ENCODE peak calls at places on chromosomes 12 and 14, in six cellular contexts. One of them, this sample, is unnamed. For H3K4me1, the result is how much of the 10 kb centered on the place peaks cover.

GRCh38 chr12:42143401-42144173 is 1.1 kb downstream of the GXYLT1 start:
- DNase-seq in heart left ventricle: no peak
- DNase-seq in fibroblast of lung: peak
- DNase-seq in GM23248: peak
- DNase-seq in CD8-positive, alpha-beta memory T cell: no peak
- DNase-seq in stomach: no peak
- DNase-seq in this sample: no peak

GRCh38 chr12:93317227-93317626 is 60.5 kb upstream of the NUDT4 start:
- DNase-seq in heart left ventricle: no peak
- DNase-seq in fibroblast of lung: no peak
- DNase-seq in GM23248: no peak
- DNase-seq in CD8-positive, alpha-beta memory T cell: no peak
- DNase-seq in stomach: no peak
- DNase-seq in this sample: no peak

GRCh38 chr12:66072135-66072534 is 58.4 kb downstream of the LLPH start:
- DNase-seq in heart left ventricle: no peak
- DNase-seq in fibroblast of lung: no peak
- DNase-seq in GM23248: no peak
- DNase-seq in CD8-positive, alpha-beta memory T cell: no peak
- DNase-seq in stomach: no peak
- DNase-seq in this sample: no peak

GRCh38 chr12:100733817-100734593 is 60.6 kb upstream of the ANO4 start:
- DNase-seq in heart left ventricle: no peak
- DNase-seq in fibroblast of lung: peak
- DNase-seq in GM23248: peak
- DNase-seq in CD8-positive, alpha-beta memory T cell: no peak
- DNase-seq in stomach: no peak
- DNase-seq in this sample: no peak

GRCh38 chr14:39320318-39320717 is 86.6 kb downstream of the MIA2 start:
- DNase-seq in heart left ventricle: no peak
- DNase-seq in fibroblast of lung: no peak
- DNase-seq in GM23248: peak
- DNase-seq in CD8-positive, alpha-beta memory T cell: no peak
- DNase-seq in stomach: no peak
- DNase-seq in this sample: no peak

GRCh38 chr12:94427520-94428381 is 31.9 kb downstream of the CEP83 start:
- DNase-seq in heart left ventricle: peak
- DNase-seq in fibroblast of lung: peak
- DNase-seq in GM23248: peak
- DNase-seq in CD8-positive, alpha-beta memory T cell: no peak
- DNase-seq in stomach: no peak
- DNase-seq in this sample: no peak

GRCh38 chr12:56373515-56373914 is 10.9 kb upstream of the APOF start:
- DNase-seq in heart left ventricle: no peak
- DNase-seq in fibroblast of lung: no peak
- DNase-seq in GM23248: no peak
- DNase-seq in CD8-positive, alpha-beta memory T cell: no peak
- DNase-seq in stomach: no peak
- DNase-seq in this sample: no peak

GRCh38 chr12:132348176-132348575 is 18.8 kb upstream of the GALNT9 start:
- DNase-seq in heart left ventricle: no peak
- DNase-seq in fibroblast of lung: no peak
- DNase-seq in GM23248: no peak
- DNase-seq in CD8-positive, alpha-beta memory T cell: no peak
- DNase-seq in stomach: no peak
- DNase-seq in this sample: no peak

GRCh38 chr14:53195949-53196348 is 42.8 kb upstream of the DDHD1 start:
- DNase-seq in heart left ventricle: no peak
- DNase-seq in fibroblast of lung: no peak
- DNase-seq in GM23248: no peak
- DNase-seq in CD8-positive, alpha-beta memory T cell: no peak
- DNase-seq in stomach: no peak
- DNase-seq in this sample: no peak

GRCh38 chr14:53943751-53944083 is 12.9 kb downstream of the BMP4 start:
- DNase-seq in heart left ventricle: no peak
- DNase-seq in fibroblast of lung: no peak
- DNase-seq in GM23248: no peak
- DNase-seq in CD8-positive, alpha-beta memory T cell: no peak
- DNase-seq in stomach: no peak
- DNase-seq in this sample: no peak

GRCh38 chr12:66823857-66824570 is 145.1 kb upstream of the GRIP1 start:
- DNase-seq in heart left ventricle: no peak
- DNase-seq in fibroblast of lung: peak
- DNase-seq in GM23248: no peak
- DNase-seq in CD8-positive, alpha-beta memory T cell: no peak
- DNase-seq in stomach: no peak
- DNase-seq in this sample: no peak

GRCh38 chr14:94936901-94937321 is 167.0 kb upstream of the GSC start:
- DNase-seq in heart left ventricle: peak
- DNase-seq in fibroblast of lung: no peak
- DNase-seq in GM23248: no peak
- DNase-seq in CD8-positive, alpha-beta memory T cell: no peak
- DNase-seq in stomach: peak
- DNase-seq in this sample: no peak

GRCh38 chr12:105539735-105540134 is 209.2 kb downstream of the C12orf75 start:
- DNase-seq in heart left ventricle: no peak
- DNase-seq in fibroblast of lung: peak
- DNase-seq in GM23248: no peak
- DNase-seq in CD8-positive, alpha-beta memory T cell: no peak
- DNase-seq in stomach: no peak
- DNase-seq in this sample: no peak

GRCh38 chr14:71595441-71595840 is 336.8 kb upstream of the RGS6 start:
- DNase-seq in heart left ventricle: no peak
- DNase-seq in fibroblast of lung: no peak
- DNase-seq in GM23248: no peak
- DNase-seq in CD8-positive, alpha-beta memory T cell: no peak
- DNase-seq in stomach: no peak
- DNase-seq in this sample: no peak

GRCh38 chr14:71594828-71595227 is 337.4 kb upstream of the RGS6 start:
- DNase-seq in heart left ventricle: no peak
- DNase-seq in fibroblast of lung: peak
- DNase-seq in GM23248: peak
- DNase-seq in CD8-positive, alpha-beta memory T cell: no peak
- DNase-seq in stomach: no peak
- DNase-seq in this sample: peak

GRCh38 chr14:71600309-71600708 is 331.9 kb upstream of the RGS6 start:
- DNase-seq in heart left ventricle: no peak
- DNase-seq in fibroblast of lung: no peak
- DNase-seq in GM23248: no peak
- DNase-seq in CD8-positive, alpha-beta memory T cell: no peak
- DNase-seq in stomach: no peak
- DNase-seq in this sample: no peak

GRCh38 chr14:71597955-71598659 is 334.1 kb upstream of the RGS6 start:
- DNase-seq in heart left ventricle: no peak
- DNase-seq in fibroblast of lung: no peak
- DNase-seq in GM23248: no peak
- DNase-seq in CD8-positive, alpha-beta memory T cell: no peak
- DNase-seq in stomach: no peak
- DNase-seq in this sample: no peak

DNA sequence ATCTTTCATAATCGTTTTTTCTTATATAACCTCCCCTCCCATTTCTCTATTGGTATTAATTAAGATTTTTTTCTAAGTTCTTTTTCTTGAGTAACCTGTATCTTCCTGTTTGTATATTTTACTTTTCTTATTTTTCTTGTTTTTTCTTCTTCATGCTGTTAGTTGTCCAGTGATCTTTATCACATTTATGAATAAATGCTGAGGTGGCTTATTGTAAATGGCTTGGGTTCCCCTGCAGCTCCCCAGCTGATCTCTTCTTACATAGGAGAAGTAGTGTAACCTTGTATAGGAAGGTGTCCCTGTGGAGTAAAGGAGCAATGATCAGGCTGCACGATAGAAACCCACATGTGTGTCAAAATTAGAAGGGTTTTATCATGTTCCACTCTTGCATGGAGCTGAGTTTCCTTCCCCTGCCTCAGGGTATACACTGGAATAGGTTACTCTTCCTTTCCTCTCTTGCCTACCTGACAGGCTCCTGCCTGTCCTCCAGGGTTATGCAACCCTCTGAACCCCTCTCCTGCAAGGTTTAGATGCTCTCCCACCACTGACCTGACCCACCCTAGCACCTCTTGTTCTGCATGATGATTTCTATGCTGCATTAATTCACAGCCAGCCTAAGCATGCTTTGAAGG is 334.8 kb upstream of the RGS6 start:
- DNase-seq in heart left ventricle: no peak
- DNase-seq in fibroblast of lung: no peak
- DNase-seq in GM23248: no peak
- DNase-seq in CD8-positive, alpha-beta memory T cell: no peak
- DNase-seq in stomach: no peak
- DNase-seq in this sample: no peak
- H3K4me1 ChIP-seq in heart left ventricle: under half
- H3K4me1 ChIP-seq in fibroblast of lung: under half
- H3K4me1 ChIP-seq in GM23248: under half
- H3K4me1 ChIP-seq in CD8-positive, alpha-beta memory T cell: under half
- H3K4me1 ChIP-seq in stomach: under half
- H3K4me1 ChIP-seq in this sample: under half

GRCh38 chr12:113820842-113821241 is 145.3 kb downstream of the RBM19 start:
- DNase-seq in heart left ventricle: no peak
- DNase-seq in fibroblast of lung: no peak
- DNase-seq in GM23248: no peak
- DNase-seq in CD8-positive, alpha-beta memory T cell: no peak
- DNase-seq in stomach: no peak
- DNase-seq in this sample: no peak

GRCh38 chr12:113818833-113819232 is 147.3 kb downstream of the RBM19 start:
- DNase-seq in heart left ventricle: no peak
- DNase-seq in fibroblast of lung: no peak
- DNase-seq in GM23248: peak
- DNase-seq in CD8-positive, alpha-beta memory T cell: no peak
- DNase-seq in stomach: no peak
- DNase-seq in this sample: no peak

GRCh38 chr12:113819495-113819894 is 146.6 kb downstream of the RBM19 start:
- DNase-seq in heart left ventricle: no peak
- DNase-seq in fibroblast of lung: no peak
- DNase-seq in GM23248: no peak
- DNase-seq in CD8-positive, alpha-beta memory T cell: no peak
- DNase-seq in stomach: no peak
- DNase-seq in this sample: no peak

GRCh38 chr12:113818278-113818677 is 147.8 kb downstream of the RBM19 start:
- DNase-seq in heart left ventricle: no peak
- DNase-seq in fibroblast of lung: no peak
- DNase-seq in GM23248: peak
- DNase-seq in CD8-positive, alpha-beta memory T cell: no peak
- DNase-seq in stomach: no peak
- DNase-seq in this sample: no peak

DNA sequence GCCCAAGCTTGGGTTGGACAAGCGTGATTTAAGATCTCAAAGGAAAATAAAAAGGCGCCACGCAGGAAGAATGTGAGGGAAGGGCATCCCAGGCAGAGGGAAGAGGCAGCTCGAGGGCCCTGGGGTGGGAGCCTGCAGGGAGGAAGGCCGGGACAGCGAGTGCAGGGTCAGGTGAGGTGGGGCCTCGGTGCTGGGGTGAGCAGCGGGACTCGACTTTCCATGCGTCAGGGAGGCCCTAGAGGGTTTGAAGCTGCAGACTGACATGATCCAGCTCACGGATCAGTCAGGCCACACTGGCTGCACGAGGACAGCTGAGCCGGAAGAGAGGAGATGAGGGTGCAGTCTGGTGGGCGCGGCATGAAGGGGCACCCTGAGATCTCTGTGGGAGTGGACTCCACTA is 145.8 kb downstream of the RBM19 start:
- DNase-seq in heart left ventricle: no peak
- DNase-seq in fibroblast of lung: no peak
- DNase-seq in GM23248: no peak
- DNase-seq in CD8-positive, alpha-beta memory T cell: no peak
- DNase-seq in stomach: no peak
- DNase-seq in this sample: no peak
- H3K4me1 ChIP-seq in heart left ventricle: under half
- H3K4me1 ChIP-seq in fibroblast of lung: under half
- H3K4me1 ChIP-seq in GM23248: under half
- H3K4me1 ChIP-seq in CD8-positive, alpha-beta memory T cell: under half
- H3K4me1 ChIP-seq in stomach: under half
- H3K4me1 ChIP-seq in this sample: under half

DNA sequence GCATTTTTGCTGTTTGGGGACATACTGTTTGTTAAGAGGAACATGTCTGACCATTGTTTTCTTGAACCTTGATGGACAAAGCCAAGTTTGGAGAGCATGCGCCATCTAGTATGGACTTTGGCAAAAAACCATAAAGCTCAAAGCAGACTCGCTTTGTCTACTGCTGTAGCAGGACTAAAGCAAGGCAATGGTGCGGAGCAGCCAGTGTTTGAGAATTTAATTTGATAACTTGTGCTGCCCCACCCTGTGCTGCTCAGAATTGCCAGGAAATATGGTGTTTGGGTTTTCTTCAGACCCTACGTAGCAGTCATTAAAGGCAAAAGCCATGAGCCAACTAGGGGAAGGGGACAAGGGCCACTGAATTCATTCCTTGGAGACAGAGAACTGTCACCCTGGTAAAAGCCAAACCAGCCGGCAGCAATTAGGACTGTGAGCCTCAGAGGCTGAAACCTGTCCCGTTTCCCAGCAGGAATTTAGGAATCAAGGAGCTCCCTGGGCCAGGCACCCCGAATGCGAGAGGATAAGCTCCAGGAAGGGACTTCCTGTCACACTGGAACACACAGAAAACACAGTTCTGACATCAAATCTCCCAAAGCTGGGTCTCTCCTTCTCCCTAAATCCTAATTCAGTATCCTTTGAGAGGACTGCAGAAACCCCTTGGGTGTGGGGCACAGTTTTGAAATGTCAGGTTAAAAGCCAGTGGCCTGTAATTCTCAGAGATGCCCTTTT is 1.1 kb downstream of the AVIL start:
- DNase-seq in heart left ventricle: no peak
- DNase-seq in fibroblast of lung: no peak
- DNase-seq in GM23248: no peak
- DNase-seq in CD8-positive, alpha-beta memory T cell: no peak
- DNase-seq in stomach: no peak
- DNase-seq in this sample: no peak
- H3K4me1 ChIP-seq in heart left ventricle: half or more
- H3K4me1 ChIP-seq in fibroblast of lung: under half
- H3K4me1 ChIP-seq in GM23248: under half
- H3K4me1 ChIP-seq in CD8-positive, alpha-beta memory T cell: under half
- H3K4me1 ChIP-seq in stomach: under half
- H3K4me1 ChIP-seq in this sample: under half

DNA sequence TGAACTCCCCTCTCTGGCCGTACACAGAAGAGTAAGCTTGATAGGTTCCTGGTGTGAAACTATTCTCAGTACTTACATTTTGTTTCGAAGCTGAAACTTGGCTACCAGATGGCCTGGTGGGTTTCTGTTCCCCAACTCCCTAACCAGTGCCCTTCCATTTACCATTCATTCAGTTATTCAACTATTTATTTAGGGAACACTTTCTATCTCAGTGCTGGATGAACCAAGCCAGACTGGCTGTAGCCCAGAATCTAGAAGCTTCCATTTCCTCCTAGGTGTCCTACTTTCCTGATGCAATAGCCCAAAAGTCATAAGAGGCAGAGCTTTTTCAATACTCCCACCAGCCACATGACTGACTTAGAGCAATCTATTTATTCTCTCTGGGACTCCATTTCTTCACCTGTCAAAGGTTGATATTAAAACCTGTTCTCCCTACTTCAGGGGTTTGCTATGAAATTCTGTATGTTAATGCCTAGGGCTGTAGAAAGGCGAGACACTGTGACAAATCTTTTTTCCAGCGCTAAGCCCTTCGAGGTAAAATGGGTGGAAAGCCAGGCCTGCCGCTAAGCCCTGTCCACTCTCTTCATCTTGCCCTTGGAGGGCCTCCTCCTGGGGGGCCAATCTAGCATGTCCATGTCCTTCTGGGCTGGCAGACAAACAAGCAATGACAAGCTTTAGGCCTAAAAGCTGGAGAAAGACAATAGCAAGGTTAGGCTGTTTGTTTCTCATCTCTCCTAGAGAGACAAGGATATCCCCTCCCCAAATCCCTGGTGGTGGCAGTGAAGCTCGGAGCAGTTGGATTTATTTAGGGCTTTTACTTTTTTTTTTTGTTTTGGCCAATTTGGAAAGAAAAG is 8.2 kb upstream of the IRF2BPL start:
- DNase-seq in heart left ventricle: no peak
- DNase-seq in fibroblast of lung: no peak
- DNase-seq in GM23248: no peak
- DNase-seq in CD8-positive, alpha-beta memory T cell: no peak
- DNase-seq in stomach: no peak
- DNase-seq in this sample: no peak
- H3K4me1 ChIP-seq in heart left ventricle: half or more
- H3K4me1 ChIP-seq in fibroblast of lung: under half
- H3K4me1 ChIP-seq in GM23248: half or more
- H3K4me1 ChIP-seq in CD8-positive, alpha-beta memory T cell: half or more
- H3K4me1 ChIP-seq in stomach: half or more
- H3K4me1 ChIP-seq in this sample: half or more

This sample was measured in naive thymus-derived CD4-positive, alpha-beta T cell.